ENCODE peak calls at places on chromosomes 2 and 18, in four cellular contexts. R, U, M and V are unnamed samples.

GRCh38 chr18:47981320-47981719 is 50.9 kb upstream of the SMAD2 start:
- DNase-seq in R (no peak), U (no peak), M (no peak), V (no peak)

GRCh38 chr2:11096591-11096990 is 58.7 kb upstream of the SLC66A3 start:
- DNase-seq in R (no peak), U (no peak), M (no peak), V (no peak)

GRCh38 chr2:185208261-185208660 is 530.3 kb upstream of the FSIP2 start:
- DNase-seq in R (peak; percentile 29), U (peak; percentile 40), M (no peak), V (peak; percentile 54)

GRCh38 chr2:196101325-196101981 is 32.8 kb upstream of the DNAH7 start:
- DNase-seq in R (no peak), U (no peak), M (no peak), V (peak; percentile 20)

GRCh38 chr2:180970052-180970451 is 10.4 kb upstream of the UBE2E3 start:
- DNase-seq in R (no peak), U (no peak), M (no peak), V (no peak)

GRCh38 chr18:58364867-58365533 is 263.9 kb downstream of the ALPK2 start:
- DNase-seq in R (no peak), U (no peak), M (no peak), V (peak; percentile 71)

GRCh38 chr18:79503406-79503805 is 107.7 kb downstream of the NFATC1 start:
- DNase-seq in R (no peak), U (no peak), M (no peak), V (no peak)

GRCh38 chr18:54150226-54150625 is 74.2 kb downstream of the MBD2 start:
- DNase-seq in R (no peak), U (no peak), M (no peak), V (no peak)